ENCODE peak calls at places on chromosomes 2 and 18, in five cellular contexts. P, Q, Z, B and Y are unnamed samples.
A peak's percentile ranks its signal among the peaks of the same experiment; 100 is the strongest.

GRCh38 chr2:217162533-217162932 is 302.7 kb upstream of the TNP1 start:
- DNase-seq in B (no peak), Q (no peak), Z (no peak), P (no peak), Y (no peak)

GRCh38 chr18:48788378-48788777 is 162.4 kb downstream of the SMAD7 start:
- DNase-seq in Z (peak; percentile 59), P (no peak), Q (no peak), B (no peak), Y (no peak)

GRCh38 chr2:197215988-197216979 is 94.3 kb downstream of the ANKRD44 start:
- DNase-seq in B (no peak), Z (no peak), Q (no peak), P (no peak), Y (no peak)

GRCh38 chr2:146874260-146874658 is 970.6 kb upstream of the ACVR2A start:
- DNase-seq in P (no peak), Q (peak; percentile 36), Z (no peak), B (no peak), Y (no peak)

GRCh38 chr2:1728821-1729220 is 15.5 kb downstream of the PXDN start:
- DNase-seq in Z (peak; percentile 74), P (no peak), B (no peak), Q (peak; percentile 24), Y (no peak)

GRCh38 chr2:10787176-10787968 is 25.2 kb downstream of the PDIA6 start:
- DNase-seq in Q (no peak), Z (no peak), P (no peak), B (no peak), Y (no peak)

GRCh38 chr2:43420310-43420903 is 175.4 kb downstream of the THADA start:
- DNase-seq in Q (no peak), Z (no peak), B (no peak), P (no peak), Y (no peak)

GRCh38 chr18:35494281-35494825 is 3.4 kb downstream of the INO80C start:
- DNase-seq in Q (no peak), Z (no peak), B (no peak), P (no peak), Y (no peak)

GRCh38 chr2:127995725-127996124 is 32.1 kb downstream of the SAP130 start:
- DNase-seq in P (no peak), B (no peak), Z (no peak), Q (no peak), Y (no peak)

GRCh38 chr18:79664525-79665125 is 15.0 kb upstream of the CTDP1 start:
- DNase-seq in P (no peak), Q (no peak), B (no peak), Z (no peak), Y (no peak)

GRCh38 chr2:15158117-15158516 is 403.0 kb downstream of the NBAS start:
- DNase-seq in Z (no peak), Q (no peak), B (no peak), P (no peak), Y (no peak)

GRCh38 chr18:4412286-4412685 is 42.8 kb downstream of the DLGAP1 start:
- DNase-seq in Q (no peak), B (no peak), P (no peak), Z (no peak), Y (no peak)

GRCh38 chr18:48821251-48821590 is 129.5 kb downstream of the SMAD7 start:
- DNase-seq in Z (peak; percentile 34), B (no peak), Q (peak; percentile 8), P (no peak), Y (no peak)

GRCh38 chr2:16148632-16149348 is 208.4 kb downstream of the MYCN start:
- DNase-seq in Q (no peak), B (no peak), Z (no peak), P (peak; percentile 3), Y (no peak)

GRCh38 chr2:11370377-11371098 is 26.1 kb upstream of the ROCK2 start:
- DNase-seq in B (no peak), Z (no peak), P (no peak), Q (peak; percentile 97), Y (no peak)

GRCh38 chr2:216161967-216162366 is 52.8 kb downstream of the XRCC5 start:
- DNase-seq in B (no peak), Z (no peak), Q (no peak), P (no peak), Y (no peak)

GRCh38 chr18:67104700-67105284 is 411.7 kb downstream of the DSEL start:
- DNase-seq in Q (peak; percentile 65), Z (peak; percentile 66), P (peak; percentile 79), B (no peak), Y (no peak)

GRCh38 chr2:76953733-76954347 is 568.3 kb downstream of the LRRTM4 start:
- DNase-seq in B (no peak), P (peak; percentile 30), Z (no peak), Q (no peak), Y (no peak)

GRCh38 chr2:42053791-42054656 is 6.2 kb downstream of the PKDCC start:
- DNase-seq in B (peak; percentile 56), Z (peak; percentile 90), P (no peak), Q (no peak), Y (no peak)

GRCh38 chr2:120552800-120553471 is 182.7 kb upstream of the GLI2 start:
- DNase-seq in B (peak; percentile 90), Z (peak; percentile 91), P (peak; percentile 53), Q (peak; percentile 94), Y (no peak)

GRCh38 chr2:43050866-43051265 is 175.5 kb downstream of the ZFP36L2 start:
- DNase-seq in P (no peak), Z (no peak), B (no peak), Q (peak; percentile 45), Y (peak; percentile 33)

GRCh38 chr18:27240383-27240782 is 55.3 kb upstream of the CHST9 start:
- DNase-seq in Z (no peak), P (no peak), Q (no peak), B (no peak), Y (no peak)

GRCh38 chr2:216070195-216070594 is 11.4 kb downstream of the PECR start:
- DNase-seq in Z (no peak), Q (no peak), B (no peak), P (no peak), Y (no peak)

GRCh38 chr2:10617241-10617640 is 72.5 kb downstream of the NOL10 start:
- DNase-seq in B (no peak), Q (no peak), Z (no peak), P (no peak), Y (no peak)

GRCh38 chr18:23981369-23981768 is 33.2 kb upstream of the TTC39C start:
- DNase-seq in P (no peak), Q (no peak), Z (no peak), B (no peak), Y (no peak)

GRCh38 chr2:4354678-4355077 is 651.3 kb downstream of the DCDC2C start:
- DNase-seq in Z (no peak), Q (no peak), P (no peak), B (no peak), Y (no peak)

GRCh38 chr18:3966246-3966984 is 488.7 kb downstream of the DLGAP1 start:
- DNase-seq in Z (no peak), P (no peak), Q (no peak), B (no peak), Y (no peak)

GRCh38 chr2:175837046-175837445 is 165.0 kb downstream of the LNPK start:
- DNase-seq in B (no peak), Z (no peak), P (no peak), Q (no peak), Y (no peak)

GRCh38 chr18:75408554-75409506 is 18.7 kb downstream of the SMIM21 start:
- DNase-seq in Q (no peak), Z (no peak), B (no peak), P (no peak), Y (no peak)

GRCh38 chr2:134648547-134648946 is 70.3 kb downstream of the TMEM163 start:
- DNase-seq in B (no peak), Z (no peak), P (no peak), Q (no peak), Y (no peak)

DNA sequence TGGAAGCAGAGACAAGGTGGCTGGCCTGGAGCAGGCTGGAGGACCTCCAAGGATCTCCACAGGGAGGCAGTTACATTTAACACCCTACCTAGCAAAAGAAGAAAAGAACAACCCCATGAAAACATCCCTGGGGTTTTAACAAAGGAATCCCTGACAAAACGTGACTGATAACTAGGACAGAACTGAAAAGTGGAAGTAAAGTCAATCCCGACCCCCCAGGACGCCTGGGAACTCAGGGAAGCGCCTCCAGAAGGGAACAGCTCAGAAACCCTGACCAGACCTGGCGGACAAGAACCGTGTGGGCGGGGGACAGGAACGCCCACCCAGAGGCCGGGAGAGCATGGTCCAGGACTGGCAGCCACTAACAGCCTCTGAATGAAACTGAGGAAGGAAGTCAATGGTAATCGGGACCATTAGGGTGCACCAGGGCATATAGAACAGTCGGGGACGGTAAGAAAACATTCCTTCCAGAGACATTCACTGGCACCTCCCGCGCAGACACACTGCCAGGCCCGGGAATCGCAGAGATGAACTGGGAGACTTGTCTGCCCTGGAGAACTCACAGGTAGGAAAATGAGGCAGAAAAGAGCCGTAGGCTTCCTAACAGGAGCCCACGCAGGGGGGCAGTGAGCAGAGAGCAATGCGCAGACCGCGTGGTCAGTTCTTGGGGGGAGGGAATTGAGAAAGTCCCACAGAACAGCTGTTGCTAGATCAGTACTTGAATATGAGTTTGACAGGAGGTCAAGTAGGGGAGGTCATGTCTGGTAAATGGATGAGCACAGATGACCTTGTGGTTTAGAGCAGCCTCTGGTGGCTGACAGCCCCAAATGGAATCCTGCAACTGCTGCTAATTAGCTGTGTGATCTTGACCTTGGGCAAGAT is 1.3 kb upstream of the TBC1D8 start:
- DNase-seq in Z (peak; percentile 76), P (peak; percentile 48), Q (peak; percentile 48), B (peak; percentile 47), Y (peak; percentile 4)
- H3K4me3 ChIP-seq in Z (peak overlapping the region; percentile 83), P (peak overlapping the region; percentile 65), Q (peak overlapping the region; percentile 75), B (peak overlapping the region; percentile 83), Y (peak overlapping the region; percentile 50)

DNA sequence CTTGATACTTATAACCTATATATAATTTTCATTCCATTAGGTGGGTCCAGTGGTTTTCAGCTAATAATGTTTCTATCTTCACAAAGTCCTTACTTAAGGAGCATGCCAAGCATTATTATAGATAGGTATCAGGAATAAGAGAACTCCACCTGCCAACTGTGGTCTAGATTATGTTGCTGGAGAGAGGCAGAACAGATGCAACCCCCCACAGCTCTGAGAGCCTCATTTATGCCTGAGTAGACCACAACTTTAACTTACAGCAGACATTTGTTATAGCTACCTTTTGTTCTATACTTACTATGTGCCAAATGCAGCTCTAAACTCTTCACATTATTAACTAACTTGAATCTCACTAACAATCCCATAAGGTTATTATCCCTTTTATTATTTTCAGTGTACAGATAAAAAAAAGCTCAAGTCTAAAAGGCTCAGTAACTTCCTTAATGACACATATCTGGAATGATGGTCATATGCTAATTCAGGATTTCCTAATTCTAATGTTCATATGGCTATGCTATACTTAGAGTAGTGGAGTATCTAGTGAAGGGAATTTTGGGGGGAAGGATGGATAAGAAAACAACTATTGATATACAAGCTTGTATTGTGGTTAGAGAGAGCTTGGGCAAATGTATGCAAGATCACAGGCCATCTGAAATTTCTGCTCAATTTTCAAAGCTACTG is 119.1 kb upstream of the RND3 start:
- DNase-seq in Q (no peak), Z (no peak), B (no peak), P (no peak), Y (no peak)
- H3K27ac ChIP-seq in Q (no peak overlapping the region), Z (no peak overlapping the region), B (no peak overlapping the region), P (no peak overlapping the region), Y (no peak overlapping the region)

GRCh38 chr2:239266779-239267410 is 133.9 kb downstream of the HDAC4 start:
- DNase-seq in Q (peak; percentile 22), Z (no peak), B (no peak), P (no peak), Y (no peak)
- H3K4me3 ChIP-seq in Q (peak overlapping the region; percentile 30), Z (no peak overlapping the region), B (no peak overlapping the region), P (no peak overlapping the region), Y (peak overlapping the region; percentile 100)

GRCh38 chr2:109062558-109063325 is 66.3 kb upstream of the SH3RF3 start:
- DNase-seq in Z (no peak), B (no peak), P (no peak), Q (no peak), Y (no peak)
- H3K27ac ChIP-seq in Z (no peak overlapping the region), B (no peak overlapping the region), P (no peak overlapping the region), Q (peak overlapping the region; percentile 18), Y (no peak overlapping the region)

GRCh38 chr2:2901384-2902345 is 476.0 kb downstream of the EIPR1 start:
- DNase-seq in Z (no peak), Q (no peak), B (no peak), P (no peak), Y (no peak)
- H3K4me3 ChIP-seq in Z (no peak overlapping the region), Q (no peak overlapping the region), B (no peak overlapping the region), P (no peak overlapping the region), Y (no peak overlapping the region)